ENCODE peak calls at places on chromosomes 4 and X, in four cellular contexts. W, H, I and X are unnamed samples.

GRCh38 chr4:174316546-174316945 is 32.8 kb downstream of the CEP44 start:
- DNase-seq in H (no peak), I (no peak), W (no peak), X (no peak)

GRCh38 chr4:30642520-30642919 is 77.6 kb upstream of the PCDH7 start:
- DNase-seq in H (no peak), W (no peak), I (no peak), X (no peak)

GRCh38 chrX:131308980-131309379 is 19.9 kb upstream of the IGSF1 start:
- DNase-seq in W (no peak), H (no peak), I (no peak), X (no peak)

GRCh38 chrX:1587161-1587560 is 4.2 kb upstream of the AKAP17A start:
- DNase-seq in H (no peak), W (no peak), I (no peak), X (no peak)

GRCh38 chr4:64584981-64585557 is 175.8 kb upstream of the TECRL start:
- DNase-seq in H (peak; percentile 21), I (no peak), W (peak; percentile 40), X (peak; percentile 23)

GRCh38 chr4:168522829-168523228 is 26.0 kb downstream of the PALLD start:
- DNase-seq in I (no peak), H (no peak), W (no peak), X (no peak)

GRCh38 chrX:34734383-34734782 is 77.3 kb upstream of the TMEM47 start:
- DNase-seq in H (no peak), W (no peak), I (no peak), X (no peak)

GRCh38 chr4:74059161-74059829 is 20.8 kb upstream of the CXCL3 start:
- DNase-seq in W (no peak), I (no peak), H (no peak), X (no peak)

GRCh38 chr4:183932576-183932975 is 27.5 kb downstream of the STOX2 start:
- DNase-seq in H (no peak), W (no peak), I (no peak), X (no peak)

GRCh38 chr4:545612-546011 is 30.5 kb downstream of the TMEM271 start:
- DNase-seq in I (no peak), W (no peak), H (no peak), X (no peak)

DNA sequence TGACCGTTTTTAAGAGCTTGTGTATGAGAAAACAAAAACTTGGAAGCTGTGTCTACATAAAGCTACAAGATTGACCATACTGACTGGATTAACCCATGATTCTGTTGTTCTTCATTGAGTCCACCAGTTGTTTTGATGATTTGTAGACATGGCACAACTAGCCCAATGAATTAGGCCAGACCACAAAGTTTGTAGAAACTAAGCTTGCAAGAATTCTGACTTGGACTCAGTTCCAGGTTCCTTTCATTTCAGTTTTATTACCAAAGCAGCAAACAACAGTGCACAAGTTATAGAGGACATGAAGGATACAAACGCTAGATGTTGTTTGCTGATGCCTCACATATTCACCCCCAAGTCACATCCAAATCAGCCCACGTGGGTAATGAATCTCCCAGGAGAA is 119.2 kb downstream of the RASGEF1B start:
- DNase-seq in H (no peak), W (no peak), I (no peak), X (no peak)
- TF ChIP-seq TARDBP in H (no peak), W (no peak), I (no peak), X (no peak)

GRCh38 chr4:3463556-3464348 is 646 bp downstream of the DOK7 start:
- DNase-seq in W (no peak), I (no peak), H (no peak), X (no peak)

GRCh38 chr4:3460926-3461325 is 2.2 kb upstream of the DOK7 start:
- DNase-seq in I (no peak), W (no peak), H (no peak), X (no peak)

GRCh38 chr4:3462321-3462789 is 751 bp upstream of the DOK7 start:
- DNase-seq in W (peak; percentile 40), I (no peak), H (no peak), X (no peak)

GRCh38 chr4:3462790-3463415 is at the start of gene DOK7:
- DNase-seq in W (no peak), H (no peak), I (no peak), X (peak; percentile 45)

DNA sequence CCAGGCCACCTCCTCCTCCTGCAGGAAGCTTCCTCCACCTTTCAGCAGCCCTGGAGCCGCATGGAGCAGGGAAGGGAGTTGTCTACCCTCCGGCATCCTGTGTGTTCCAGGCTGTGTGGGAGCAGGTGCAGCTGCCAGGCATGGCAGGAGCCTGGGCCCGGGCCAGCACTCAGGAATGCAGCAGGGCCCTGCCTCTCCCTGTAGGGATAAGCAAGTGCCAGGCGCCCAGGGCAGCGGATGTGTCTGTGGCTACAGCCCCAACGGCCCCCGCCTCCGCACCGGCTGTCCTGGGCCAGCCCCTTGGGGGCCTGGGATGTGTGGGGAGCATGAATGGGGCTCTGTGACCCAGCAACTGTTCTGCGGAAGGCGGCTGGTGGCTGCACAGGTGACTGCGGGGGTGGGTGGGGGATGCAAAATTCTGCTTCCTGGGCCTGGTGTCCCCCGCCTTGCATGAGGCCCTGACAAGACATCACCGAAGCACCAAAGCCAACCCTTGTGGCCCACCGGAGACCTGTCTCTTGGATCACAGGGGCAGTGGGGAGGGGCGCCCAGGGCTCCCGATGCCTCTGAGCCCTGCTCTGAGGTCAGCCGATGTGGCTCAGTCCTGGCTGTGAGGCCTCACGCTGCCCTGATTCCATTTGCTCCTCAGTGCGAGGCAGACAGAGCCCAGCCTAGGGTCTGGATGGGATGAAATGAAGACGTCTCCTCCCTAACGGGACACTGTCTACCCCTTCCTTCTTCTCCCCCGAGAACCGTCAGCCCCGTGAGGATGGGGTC is 1.4 kb upstream of the DOK7 start:
- DNase-seq in H (no peak), I (no peak), W (no peak), X (no peak)
- TF ChIP-seq FOXM1 in H (no peak), I (no peak), W (no peak), X (no peak)

GRCh38 chrX:23883737-23884354 is 23.9 kb downstream of the APOO start:
- DNase-seq in H (peak; percentile 68), W (peak; percentile 31), I (no peak), X (peak; percentile 39)
- TF ChIP-seq FOXK2 in H (no peak), W (no peak), I (no peak), X (no peak)

GRCh38 chr4:16089156-16089555 is 5.3 kb upstream of the PROM1 start:
- DNase-seq in I (no peak), H (no peak), W (no peak), X (no peak)
- TF ChIP-seq TARDBP in I (no peak), H (no peak), W (no peak), X (no peak)